ENCODE peak calls at places on chromosomes 12 and 14, in five cellular contexts. X, K, O, P and J are unnamed samples.

GRCh38 chr14:61876362-61877049 is 114.3 kb downstream of the SNAPC1 start:
- DNase-seq in X (no peak), K (no peak), O (no peak), P (no peak), J (no peak)

GRCh38 chr12:121465921-121466799 is 66.2 kb downstream of the RNF34 start:
- DNase-seq in X (no peak), K (peak; percentile 23), O (no peak), P (peak; percentile 43), J (no peak)

GRCh38 chr12:70831538-70831937 is 89.0 kb downstream of the PTPRR start:
- DNase-seq in X (no peak), K (peak; percentile 86), O (no peak), P (peak; percentile 5), J (peak; percentile 14)

GRCh38 chr12:127245009-127245408 is 1022.0 kb upstream of the TMEM132C start:
- DNase-seq in X (no peak), K (peak; percentile 73), O (no peak), P (peak; percentile 31), J (no peak)

GRCh38 chr12:4346931-4347330 is 25.9 kb downstream of the TIGAR start:
- DNase-seq in X (no peak), K (no peak), O (no peak), P (no peak), J (no peak)

GRCh38 chr14:77549451-77549850 is 50.8 kb upstream of the ISM2 start:
- DNase-seq in X (no peak), K (no peak), O (no peak), P (peak; percentile 32), J (no peak)

GRCh38 chr12:127773520-127773919 is 493.4 kb upstream of the TMEM132C start:
- DNase-seq in X (no peak), K (peak; percentile 66), O (no peak), P (no peak), J (no peak)

GRCh38 chr12:3128498-3129293 is 51.5 kb downstream of the TSPAN9 start:
- DNase-seq in X (no peak), K (no peak), O (no peak), P (no peak), J (no peak)

GRCh38 chr14:77861201-77861600 is 61.3 kb downstream of the ADCK1 start:
- DNase-seq in X (no peak), K (no peak), O (no peak), P (no peak), J (no peak)

GRCh38 chr14:68523994-68524725 is 268.7 kb downstream of the ZFP36L1 start:
- DNase-seq in X (no peak), K (no peak), O (no peak), P (peak; percentile 39), J (no peak)

GRCh38 chr12:97005612-97006011 is 98.6 kb downstream of the NEDD1 start:
- DNase-seq in X (no peak), K (no peak), O (no peak), P (no peak), J (no peak)

GRCh38 chr14:86372402-86372801 is 842.5 kb downstream of the FLRT2 start:
- DNase-seq in X (no peak), K (no peak), O (no peak), P (no peak), J (no peak)

GRCh38 chr12:92129609-92130008 is 16.0 kb downstream of the BTG1 start:
- DNase-seq in X (no peak), K (no peak), O (no peak), P (no peak), J (no peak)

GRCh38 chr14:60637490-60638452 is 11.5 kb downstream of the SIX1 start:
- DNase-seq in X (no peak), K (peak; percentile 42), O (no peak), P (no peak), J (no peak)

GRCh38 chr14:21486640-21487087 is 9.7 kb downstream of the TOX4 start:
- DNase-seq in X (no peak), K (no peak), O (no peak), P (peak; percentile 93), J (no peak)

GRCh38 chr14:54767139-54767431 is 135.5 kb downstream of the GCH1 start:
- DNase-seq in X (no peak), K (no peak), O (no peak), P (no peak), J (no peak)

GRCh38 chr14:42095155-42095554 is 488.5 kb downstream of the LRFN5 start:
- DNase-seq in X (no peak), K (peak; percentile 54), O (no peak), P (no peak), J (no peak)

GRCh38 chr12:70883855-70884254 is 36.7 kb downstream of the PTPRR start:
- DNase-seq in X (no peak), K (no peak), O (no peak), P (no peak), J (no peak)

GRCh38 chr12:71216725-71217579 is 59.2 kb upstream of the TSPAN8 start:
- DNase-seq in X (no peak), K (peak; percentile 82), O (no peak), P (peak; percentile 11), J (peak; percentile 65)

GRCh38 chr12:72632286-72632685 is 360.1 kb downstream of the TRHDE start:
- DNase-seq in X (no peak), K (peak; percentile 8), O (no peak), P (peak; percentile 13), J (no peak)

GRCh38 chr12:127822743-127823433 is 444.1 kb upstream of the TMEM132C start:
- DNase-seq in X (peak; percentile 29), K (no peak), O (no peak), P (no peak), J (no peak)